ENCODE peak calls at places on chromosomes 1 and 21, in ten cellular contexts. V, M, U, K, Y, T, B, R, Q and P are unnamed samples.

GRCh38 chr1:31183927-31184554 is 55.6 kb downstream of the NKAIN1 start:
- DNase-seq in V (no peak), M (peak), U (no peak), K (no peak), Y (no peak), T (peak), B (peak), R (no peak), Q (no peak), P (no peak)

GRCh38 chr21:45270306-45270821 is 17.3 kb downstream of the POFUT2 start:
- DNase-seq in V (no peak), M (no peak), U (no peak), K (no peak), Y (no peak), T (no peak), B (no peak), R (no peak), Q (no peak), P (peak)

GRCh38 chr1:9878421-9878820 is 31.6 kb downstream of the CTNNBIP1 start:
- DNase-seq in V (no peak), M (no peak), U (no peak), K (no peak), Y (no peak), T (no peak), B (no peak), R (no peak), Q (no peak), P (no peak)

GRCh38 chr1:91891486-91891885 is 5.5 kb upstream of the TGFBR3 start:
- DNase-seq in V (no peak), M (no peak), U (peak), K (peak), Y (peak), T (peak), B (no peak), R (no peak), Q (no peak), P (no peak)

GRCh38 chr1:17696417-17697301 is 58.5 kb upstream of the ACTL8 start:
- DNase-seq in V (no peak), M (peak), U (peak), K (no peak), Y (peak), T (peak), B (peak), R (no peak), Q (peak), P (no peak)

GRCh38 chr1:114594046-114594445 is 12.6 kb upstream of the BCAS2 start:
- DNase-seq in V (no peak), M (no peak), U (no peak), K (no peak), Y (no peak), T (no peak), B (no peak), R (no peak), Q (no peak), P (no peak)

GRCh38 chr1:64074767-64075166 is 128.7 kb upstream of the UBE2U start:
- DNase-seq in V (no peak), M (no peak), U (no peak), K (no peak), Y (no peak), T (no peak), B (no peak), R (no peak), Q (no peak), P (no peak)

GRCh38 chr21:40793057-40793456 is 53.9 kb downstream of the DSCAM start:
- DNase-seq in V (no peak), M (no peak), U (peak), K (no peak), Y (no peak), T (no peak), B (no peak), R (no peak), Q (no peak), P (no peak)

GRCh38 chr1:93673159-93673657 is 8.4 kb downstream of the BCAR3 start:
- DNase-seq in V (no peak), M (peak), U (no peak), K (no peak), Y (peak), T (peak), B (no peak), R (no peak), Q (no peak), P (no peak)

GRCh38 chr1:170578356-170578755 is 46.4 kb downstream of the GORAB start:
- DNase-seq in V (no peak), M (no peak), U (no peak), K (no peak), Y (no peak), T (no peak), B (no peak), R (no peak), Q (no peak), P (no peak)

GRCh38 chr1:203916756-203917155 is 55.4 kb downstream of the SNRPE start:
- DNase-seq in V (no peak), M (no peak), U (no peak), K (no peak), Y (no peak), T (no peak), B (no peak), R (no peak), Q (no peak), P (no peak)